ENCODE peak calls at places on chromosomes 7 and 10, in nine cellular contexts. F, Q, H, Z, P, L, K, X and U are unnamed samples.

GRCh38 chr10:119545310-119545709 is 2.8 kb upstream of the RGS10 start:
- DNase-seq in F (no peak), Q (no peak), H (no peak), Z (no peak), P (no peak), L (no peak), K (no peak), X (no peak), U (no peak)

GRCh38 chr7:124764071-124764846 is 1.3 kb downstream of the GPR37 start:
- DNase-seq in F (no peak), Q (no peak), H (no peak), Z (no peak), P (no peak), L (no peak), K (no peak), X (peak; percentile 11), U (no peak)

GRCh38 chr10:35641430-35642015 is 573 bp downstream of the FZD8 start:
- DNase-seq in F (no peak), Q (peak; percentile 32), H (peak; percentile 29), Z (peak; percentile 35), P (peak; percentile 52), L (peak; percentile 15), K (no peak), X (peak; percentile 65), U (no peak)

GRCh38 chr10:127882801-127883459 is 9.8 kb downstream of the CLRN3 start:
- DNase-seq in F (no peak), Q (no peak), H (no peak), Z (no peak), P (no peak), L (no peak), K (no peak), X (no peak), U (no peak)

GRCh38 chr10:42992957-42993390 is 83.9 kb upstream of the RET start:
- DNase-seq in F (no peak), Q (no peak), H (no peak), Z (no peak), P (no peak), L (no peak), K (no peak), X (no peak), U (no peak)

GRCh38 chr10:113056468-113057021 is 106.5 kb downstream of the TCF7L2 start:
- DNase-seq in F (no peak), Q (no peak), H (no peak), Z (no peak), P (peak; percentile 61), L (no peak), K (no peak), X (peak; percentile 41), U (no peak)

GRCh38 chr10:77214799-77215198 is 422.8 kb downstream of the KCNMA1 start:
- DNase-seq in F (no peak), Q (no peak), H (no peak), Z (no peak), P (no peak), L (no peak), K (no peak), X (no peak), U (no peak)

GRCh38 chr7:51230723-51231122 is 85.9 kb downstream of the COBL start:
- DNase-seq in F (no peak), Q (no peak), H (no peak), Z (no peak), P (no peak), L (no peak), K (no peak), X (no peak), U (no peak)

GRCh38 chr10:12720217-12720981 is 281.1 kb downstream of the CCDC3 start:
- DNase-seq in F (peak; percentile 89), Q (no peak), H (peak; percentile 50), Z (peak; percentile 24), P (peak; percentile 19), L (no peak), K (no peak), X (peak; percentile 93), U (peak; percentile 95)

GRCh38 chr10:133308431-133309110 is at the start of the genes TUBGCP2 and ZNF511:
- DNase-seq in F (peak; percentile 83), Q (peak; percentile 91), H (peak; percentile 92), Z (peak; percentile 86), P (peak; percentile 53), L (peak; percentile 93), K (peak; percentile 90), X (peak; percentile 94), U (peak; percentile 83)